ENCODE peak calls at places on chromosome 4, in four cellular contexts. One of them, this sample, is unnamed.

GRCh38 chr4:74230902-74231499 is 73.1 kb downstream of the MTHFD2L start:
- DNase-seq in hypothalamus: no peak
- DNase-seq in fibroblast of lung: peak
- DNase-seq in stimulated activated CD8-positive, alpha-beta memory T cell treated with anti-CD3 and anti-CD28 coated beads, Interleukin-7, amount 100 ng/mL, for 48 hours: peak
- DNase-seq in this sample: no peak

GRCh38 chr4:136748777-136749176 is 783.5 kb downstream of the PCDH18 start:
- DNase-seq in hypothalamus: no peak
- DNase-seq in fibroblast of lung: peak
- DNase-seq in stimulated activated CD8-positive, alpha-beta memory T cell treated with anti-CD3 and anti-CD28 coated beads, Interleukin-7, amount 100 ng/mL, for 48 hours: no peak
- DNase-seq in this sample: no peak

GRCh38 chr4:124199185-124199584 is 513.3 kb downstream of the ANKRD50 start:
- DNase-seq in hypothalamus: no peak
- DNase-seq in fibroblast of lung: no peak
- DNase-seq in stimulated activated CD8-positive, alpha-beta memory T cell treated with anti-CD3 and anti-CD28 coated beads, Interleukin-7, amount 100 ng/mL, for 48 hours: no peak
- DNase-seq in this sample: no peak

GRCh38 chr4:40439519-40439918 is 104.4 kb downstream of the CHRNA9 start:
- DNase-seq in hypothalamus: no peak
- DNase-seq in fibroblast of lung: no peak
- DNase-seq in stimulated activated CD8-positive, alpha-beta memory T cell treated with anti-CD3 and anti-CD28 coated beads, Interleukin-7, amount 100 ng/mL, for 48 hours: no peak
- DNase-seq in this sample: no peak

GRCh38 chr4:7607156-7607910 is 172.6 kb upstream of the PSAPL1 start:
- DNase-seq in hypothalamus: peak
- DNase-seq in fibroblast of lung: no peak
- DNase-seq in stimulated activated CD8-positive, alpha-beta memory T cell treated with anti-CD3 and anti-CD28 coated beads, Interleukin-7, amount 100 ng/mL, for 48 hours: no peak
- DNase-seq in this sample: no peak

GRCh38 chr4:129218355-129218754 is 122.4 kb downstream of the C4orf33 start:
- DNase-seq in hypothalamus: peak
- DNase-seq in fibroblast of lung: peak
- DNase-seq in stimulated activated CD8-positive, alpha-beta memory T cell treated with anti-CD3 and anti-CD28 coated beads, Interleukin-7, amount 100 ng/mL, for 48 hours: no peak
- DNase-seq in this sample: no peak

GRCh38 chr4:109350121-109350520 is 47.7 kb upstream of the COL25A1 start:
- DNase-seq in hypothalamus: no peak
- DNase-seq in fibroblast of lung: no peak
- DNase-seq in stimulated activated CD8-positive, alpha-beta memory T cell treated with anti-CD3 and anti-CD28 coated beads, Interleukin-7, amount 100 ng/mL, for 48 hours: no peak
- DNase-seq in this sample: no peak

GRCh38 chr4:77473509-77473908 is 132.1 kb upstream of the CXCL13 start:
- DNase-seq in hypothalamus: no peak
- DNase-seq in fibroblast of lung: peak
- DNase-seq in stimulated activated CD8-positive, alpha-beta memory T cell treated with anti-CD3 and anti-CD28 coated beads, Interleukin-7, amount 100 ng/mL, for 48 hours: no peak
- DNase-seq in this sample: no peak

GRCh38 chr4:16859031-16859430 is 39.4 kb downstream of the LDB2 start:
- DNase-seq in hypothalamus: no peak
- DNase-seq in fibroblast of lung: no peak
- DNase-seq in stimulated activated CD8-positive, alpha-beta memory T cell treated with anti-CD3 and anti-CD28 coated beads, Interleukin-7, amount 100 ng/mL, for 48 hours: no peak
- DNase-seq in this sample: no peak

GRCh38 chr4:28209371-28209924 is 1348.8 kb downstream of the STIM2 start:
- DNase-seq in hypothalamus: no peak
- DNase-seq in fibroblast of lung: no peak
- DNase-seq in stimulated activated CD8-positive, alpha-beta memory T cell treated with anti-CD3 and anti-CD28 coated beads, Interleukin-7, amount 100 ng/mL, for 48 hours: no peak
- DNase-seq in this sample: no peak

GRCh38 chr4:26871611-26872010 is 11.0 kb downstream of the STIM2 start:
- DNase-seq in hypothalamus: no peak
- DNase-seq in fibroblast of lung: no peak
- DNase-seq in stimulated activated CD8-positive, alpha-beta memory T cell treated with anti-CD3 and anti-CD28 coated beads, Interleukin-7, amount 100 ng/mL, for 48 hours: no peak
- DNase-seq in this sample: no peak

GRCh38 chr4:38243385-38244053 is 283.3 kb downstream of the PTTG2 start:
- DNase-seq in hypothalamus: no peak
- DNase-seq in fibroblast of lung: peak
- DNase-seq in stimulated activated CD8-positive, alpha-beta memory T cell treated with anti-CD3 and anti-CD28 coated beads, Interleukin-7, amount 100 ng/mL, for 48 hours: no peak
- DNase-seq in this sample: no peak

GRCh38 chr4:53937327-53937726 is 127.1 kb downstream of the CHIC2 start:
- DNase-seq in hypothalamus: no peak
- DNase-seq in fibroblast of lung: no peak
- DNase-seq in stimulated activated CD8-positive, alpha-beta memory T cell treated with anti-CD3 and anti-CD28 coated beads, Interleukin-7, amount 100 ng/mL, for 48 hours: no peak
- DNase-seq in this sample: no peak

GRCh38 chr4:98343640-98344039 is 82.5 kb downstream of the RAP1GDS1 start:
- DNase-seq in hypothalamus: no peak
- DNase-seq in fibroblast of lung: no peak
- DNase-seq in stimulated activated CD8-positive, alpha-beta memory T cell treated with anti-CD3 and anti-CD28 coated beads, Interleukin-7, amount 100 ng/mL, for 48 hours: no peak
- DNase-seq in this sample: no peak

GRCh38 chr4:52914051-52914605 is 52.0 kb downstream of the RASL11B start:
- DNase-seq in hypothalamus: no peak
- DNase-seq in fibroblast of lung: peak
- DNase-seq in stimulated activated CD8-positive, alpha-beta memory T cell treated with anti-CD3 and anti-CD28 coated beads, Interleukin-7, amount 100 ng/mL, for 48 hours: no peak
- DNase-seq in this sample: no peak

GRCh38 chr4:151418385-151418784 is 9.4 kb downstream of the FHIP1A start:
- DNase-seq in hypothalamus: no peak
- DNase-seq in fibroblast of lung: peak
- DNase-seq in stimulated activated CD8-positive, alpha-beta memory T cell treated with anti-CD3 and anti-CD28 coated beads, Interleukin-7, amount 100 ng/mL, for 48 hours: no peak
- DNase-seq in this sample: no peak

GRCh38 chr4:15691346-15692140 is 9.9 kb downstream of the FAM200B start:
- DNase-seq in hypothalamus: no peak
- DNase-seq in fibroblast of lung: no peak
- DNase-seq in stimulated activated CD8-positive, alpha-beta memory T cell treated with anti-CD3 and anti-CD28 coated beads, Interleukin-7, amount 100 ng/mL, for 48 hours: no peak
- DNase-seq in this sample: no peak

GRCh38 chr4:168710353-168710946 is 213.6 kb downstream of the PALLD start:
- DNase-seq in hypothalamus: no peak
- DNase-seq in fibroblast of lung: peak
- DNase-seq in stimulated activated CD8-positive, alpha-beta memory T cell treated with anti-CD3 and anti-CD28 coated beads, Interleukin-7, amount 100 ng/mL, for 48 hours: no peak
- DNase-seq in this sample: no peak

GRCh38 chr4:138899999-138900398 is 115.6 kb upstream of the NOCT start:
- DNase-seq in hypothalamus: no peak
- DNase-seq in fibroblast of lung: no peak
- DNase-seq in stimulated activated CD8-positive, alpha-beta memory T cell treated with anti-CD3 and anti-CD28 coated beads, Interleukin-7, amount 100 ng/mL, for 48 hours: no peak
- DNase-seq in this sample: no peak

GRCh38 chr4:112736718-112737135 is 99.8 kb downstream of the LARP7 start:
- DNase-seq in hypothalamus: no peak
- DNase-seq in fibroblast of lung: no peak
- DNase-seq in stimulated activated CD8-positive, alpha-beta memory T cell treated with anti-CD3 and anti-CD28 coated beads, Interleukin-7, amount 100 ng/mL, for 48 hours: no peak
- DNase-seq in this sample: no peak

GRCh38 chr4:142226014-142226413 is 589.6 kb downstream of the IL15 start:
- DNase-seq in hypothalamus: no peak
- DNase-seq in fibroblast of lung: no peak
- DNase-seq in stimulated activated CD8-positive, alpha-beta memory T cell treated with anti-CD3 and anti-CD28 coated beads, Interleukin-7, amount 100 ng/mL, for 48 hours: no peak
- DNase-seq in this sample: no peak

GRCh38 chr4:47213971-47214370 is 182.6 kb downstream of the GABRB1 start:
- DNase-seq in hypothalamus: no peak
- DNase-seq in fibroblast of lung: peak
- DNase-seq in stimulated activated CD8-positive, alpha-beta memory T cell treated with anti-CD3 and anti-CD28 coated beads, Interleukin-7, amount 100 ng/mL, for 48 hours: no peak
- DNase-seq in this sample: no peak

GRCh38 chr4:174152717-174153466 is 130.6 kb downstream of the FBXO8 start:
- DNase-seq in hypothalamus: no peak
- DNase-seq in fibroblast of lung: peak
- DNase-seq in stimulated activated CD8-positive, alpha-beta memory T cell treated with anti-CD3 and anti-CD28 coated beads, Interleukin-7, amount 100 ng/mL, for 48 hours: no peak
- DNase-seq in this sample: no peak

GRCh38 chr4:25180524-25181131 is 20.4 kb upstream of the SEPSECS start:
- DNase-seq in hypothalamus: no peak
- DNase-seq in fibroblast of lung: peak
- DNase-seq in stimulated activated CD8-positive, alpha-beta memory T cell treated with anti-CD3 and anti-CD28 coated beads, Interleukin-7, amount 100 ng/mL, for 48 hours: no peak
- DNase-seq in this sample: no peak

GRCh38 chr4:25938251-25939186 is 24.5 kb downstream of the SMIM20 start:
- DNase-seq in hypothalamus: no peak
- DNase-seq in fibroblast of lung: peak
- DNase-seq in stimulated activated CD8-positive, alpha-beta memory T cell treated with anti-CD3 and anti-CD28 coated beads, Interleukin-7, amount 100 ng/mL, for 48 hours: peak
- DNase-seq in this sample: no peak

GRCh38 chr4:158129649-158130048 is 43.2 kb downstream of the GASK1B start:
- DNase-seq in hypothalamus: no peak
- DNase-seq in fibroblast of lung: no peak
- DNase-seq in stimulated activated CD8-positive, alpha-beta memory T cell treated with anti-CD3 and anti-CD28 coated beads, Interleukin-7, amount 100 ng/mL, for 48 hours: no peak
- DNase-seq in this sample: no peak

This sample was measured in progenitor cell of endocrine pancreas.